ENCODE peak calls at places on chromosomes 11 and 22, in six cellular contexts. S is fibroblast of the aortic adventitia, N is choroid plexus epithelial cell, X is GM20000, I is Calu3, H is astrocyte of the spinal cord. J is an unnamed sample.

GRCh38 chr11:93908689-93909088 is 58.3 kb upstream of the VSTM5 start:
- DNase-seq in I (peak; percentile 2), H (peak; percentile 92), N (peak; percentile 89), X (no peak), S (peak; percentile 81), J (no peak)

GRCh38 chr11:12964650-12965049 is 44.5 kb upstream of the RASSF10 start:
- DNase-seq in I (no peak), X (no peak), S (no peak), H (no peak), N (no peak), J (no peak)

GRCh38 chr11:4134844-4135243 is 40.2 kb downstream of the RRM1 start:
- DNase-seq in H (peak; percentile 42), I (no peak), N (peak; percentile 66), S (peak; percentile 47), X (no peak), J (no peak)

GRCh38 chr11:27088353-27088752 is 47.7 kb downstream of the BBOX1 start:
- DNase-seq in S (no peak), H (no peak), N (peak; percentile 43), X (no peak), I (no peak), J (no peak)

GRCh38 chr11:121936375-121936774 is 179.6 kb downstream of the BLID start:
- DNase-seq in N (peak; percentile 28), H (no peak), S (peak; percentile 56), I (no peak), X (no peak), J (no peak)

GRCh38 chr11:78562398-78562797 is 12.3 kb downstream of the NARS2 start:
- DNase-seq in H (peak; percentile 65), X (no peak), S (peak; percentile 86), N (peak; percentile 75), I (no peak), J (no peak)

GRCh38 chr11:35629914-35630313 is 11.7 kb downstream of the FJX1 start:
- DNase-seq in S (peak; percentile 99), I (peak; percentile 68), X (no peak), N (peak; percentile 98), H (peak; percentile 97), J (no peak)

GRCh38 chr22:47328550-47329243 is 566.2 kb downstream of the TBC1D22A start:
- DNase-seq in X (no peak), N (peak; percentile 82), S (peak; percentile 96), H (peak; percentile 97), I (peak; percentile 82), J (no peak)

GRCh38 chr11:87236368-87236767 is 198.6 kb downstream of the TMEM135 start:
- DNase-seq in H (peak; percentile 16), X (no peak), S (no peak), N (no peak), I (no peak), J (no peak)

GRCh38 chr22:38570841-38571364 is 920 bp upstream of the DMC1 start:
- DNase-seq in I (peak; percentile 39), H (peak; percentile 21), S (peak; percentile 47), X (peak; percentile 20), N (peak; percentile 36), J (peak; percentile 23)

GRCh38 chr11:50214376-50214775 is 181.7 kb downstream of the OR4C45 start:
- DNase-seq in I (no peak), X (no peak), S (no peak), N (no peak), H (no peak), J (no peak)

GRCh38 chr11:47552086-47552580 is 799 bp downstream of the CELF1 start:
- DNase-seq in X (no peak), S (peak; percentile 60), I (peak; percentile 35), H (peak; percentile 46), N (peak; percentile 63), J (no peak)
- TF ChIP-seq CTCF in X (no peak), S (no peak), I (no peak), H (no peak), N (no peak), J (no peak)

GRCh38 chr11:77113382-77114088 is 10.9 kb downstream of the OMP start:
- DNase-seq in I (peak; percentile 76), X (peak; percentile 59), N (peak; percentile 70), H (peak; percentile 45), S (peak; percentile 52), J (peak; percentile 53)
- TF ChIP-seq CTCF in I (peak; percentile 78), X (peak; percentile 13), N (peak; percentile 78), H (peak; percentile 80), S (peak; percentile 53), J (no peak)

GRCh38 chr11:44566559-44566949 is 1.1 kb downstream of the CD82 start:
- DNase-seq in H (no peak), N (no peak), S (no peak), I (no peak), X (no peak), J (no peak)

GRCh38 chr11:44567876-44568256 is 2.4 kb downstream of the CD82 start:
- DNase-seq in H (no peak), X (no peak), N (no peak), S (no peak), I (no peak), J (no peak)

GRCh38 chr11:44565746-44566558 is 489 bp downstream of the CD82 start:
- DNase-seq in X (no peak), N (no peak), H (no peak), I (no peak), S (no peak), J (no peak)

GRCh38 chr11:44568358-44568705 is 2.9 kb downstream of the CD82 start:
- DNase-seq in N (no peak), X (no peak), H (no peak), I (no peak), S (no peak), J (no peak)

DNA sequence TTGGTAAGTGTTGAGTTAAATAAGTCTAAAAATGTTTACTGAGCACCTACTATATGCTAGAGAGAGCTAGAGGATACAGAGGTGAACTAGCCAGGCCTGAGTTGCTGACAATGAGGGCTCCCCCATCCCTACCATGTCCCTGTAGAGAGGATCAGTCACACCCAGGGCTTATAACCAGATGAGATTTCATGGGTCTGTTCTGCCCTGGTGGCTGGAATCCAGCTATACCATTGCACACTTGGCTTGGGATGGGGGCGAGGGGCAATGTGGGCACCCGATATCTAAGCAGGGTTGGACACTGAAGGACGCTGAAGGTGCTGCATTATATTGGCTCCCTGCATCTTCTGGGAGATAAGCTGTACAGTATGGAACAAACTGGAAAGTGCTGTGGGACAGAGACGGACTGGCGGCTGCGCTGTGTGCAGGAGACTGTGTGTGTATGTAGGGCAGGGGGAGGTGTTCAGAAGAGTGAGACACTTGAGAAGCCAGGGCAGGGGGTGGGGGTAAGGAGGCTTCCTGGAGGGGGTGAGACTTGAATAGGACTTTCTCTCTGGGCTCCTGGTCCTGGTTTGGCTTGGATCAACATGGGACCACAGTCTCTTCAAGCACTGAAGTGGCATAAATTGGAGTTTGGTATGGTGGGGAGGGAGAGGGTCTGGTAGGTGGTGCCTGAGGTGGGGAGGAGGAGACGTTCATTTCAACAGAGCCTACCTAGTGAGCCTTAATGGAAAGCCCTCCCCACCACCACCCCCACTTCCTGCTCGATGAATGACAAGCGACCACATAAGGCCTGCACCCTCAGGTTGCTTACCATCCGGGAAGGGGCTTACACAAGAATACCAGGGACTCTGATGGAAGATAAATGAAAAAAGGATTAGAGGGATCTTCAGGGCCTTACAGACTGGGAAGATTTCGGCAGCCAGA is 1.8 kb downstream of the CD82 start:
- DNase-seq in S (no peak), N (no peak), X (no peak), H (no peak), I (no peak), J (peak; percentile 29)
- TF ChIP-seq CTCF in S (peak; percentile 9), N (peak; percentile 46), X (no peak), H (peak; percentile 30), I (no peak), J (no peak)

GRCh38 chr11:59528741-59529140 is 17.4 kb downstream of the OR4D9 start:
- DNase-seq in N (no peak), H (no peak), X (no peak), S (no peak), I (no peak), J (no peak)

GRCh38 chr11:59520741-59521140 is 9.4 kb downstream of the OR4D9 start:
- DNase-seq in I (no peak), X (no peak), N (no peak), H (no peak), S (no peak), J (no peak)

GRCh38 chr11:59523541-59523940 is 12.2 kb downstream of the OR4D9 start:
- DNase-seq in X (no peak), N (no peak), I (no peak), H (no peak), S (no peak), J (no peak)
- TF ChIP-seq CTCF in X (no peak), N (peak; percentile 10), I (no peak), H (no peak), S (no peak), J (no peak)

GRCh38 chr22:49449811-49450386 is 377.8 kb downstream of the BRD1 start:
- DNase-seq in X (no peak), H (no peak), I (no peak), S (no peak), N (no peak), J (no peak)

GRCh38 chr22:49452362-49452946 is 375.2 kb downstream of the BRD1 start:
- DNase-seq in H (no peak), S (no peak), N (no peak), X (no peak), I (no peak), J (no peak)

GRCh38 chr22:49450521-49450920 is 377.2 kb downstream of the BRD1 start:
- DNase-seq in N (no peak), H (no peak), X (no peak), S (no peak), I (no peak), J (no peak)

GRCh38 chr22:49449377-49449776 is 378.3 kb downstream of the BRD1 start:
- DNase-seq in N (no peak), H (no peak), I (no peak), X (no peak), S (no peak), J (no peak)

GRCh38 chr22:49451070-49451840 is 376.4 kb downstream of the BRD1 start:
- DNase-seq in H (no peak), S (no peak), I (no peak), X (no peak), N (no peak), J (no peak)
- TF ChIP-seq CTCF in H (no peak), S (no peak), I (no peak), X (no peak), N (no peak), J (no peak)

DNA sequence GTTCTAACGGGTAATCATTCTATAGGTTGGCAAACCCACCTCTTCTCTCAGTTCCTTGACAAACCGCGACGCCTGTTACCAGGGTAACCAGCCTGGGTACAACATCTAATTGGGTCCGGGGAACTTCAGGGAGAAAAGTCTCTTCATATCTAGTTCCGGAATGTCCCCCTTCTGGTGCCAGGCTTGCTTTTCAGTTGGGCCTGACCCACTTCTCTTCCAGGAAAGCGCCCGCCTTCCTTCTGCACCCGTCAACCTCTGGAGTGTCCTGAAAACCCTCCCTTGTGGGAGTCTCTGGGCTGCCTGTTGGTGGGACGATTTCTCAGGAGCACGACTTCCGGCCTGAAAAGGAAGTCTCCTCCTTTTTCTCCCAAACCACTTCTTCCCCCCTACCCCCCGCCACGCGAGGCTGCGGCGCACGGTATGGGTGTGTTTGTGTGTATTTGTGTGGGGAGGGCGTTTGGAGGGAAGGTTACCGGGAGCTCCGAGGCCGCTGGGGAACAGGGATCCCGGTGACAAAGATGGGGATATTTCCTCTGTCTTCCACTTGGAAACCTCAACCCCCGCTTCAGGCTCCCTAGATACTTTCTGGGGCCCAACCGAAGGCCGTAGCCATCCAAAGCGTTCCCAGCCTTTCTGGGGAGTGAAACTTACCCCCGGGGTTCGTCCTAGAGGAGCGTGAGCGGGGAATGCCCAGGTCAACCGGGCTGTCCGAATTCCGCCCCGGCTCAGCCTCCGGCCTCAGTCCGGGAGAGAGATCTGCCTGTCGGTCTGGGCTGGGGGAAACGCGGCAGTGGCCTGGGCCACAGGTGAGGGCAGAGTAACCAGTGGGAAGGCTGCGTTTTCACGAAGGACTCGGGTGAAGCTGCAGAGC is at the start of the genes NKAPD1 and PIH1D2:
- DNase-seq in S (peak; percentile 94), H (peak; percentile 92), N (peak; percentile 93), X (peak; percentile 71), I (peak; percentile 60), J (peak; percentile 80)
- TF ChIP-seq CTCF in S (peak; percentile 18), H (no peak), N (no peak), X (no peak), I (no peak), J (no peak)

J was measured in GM10248.